ENCODE peak calls at places on chromosomes 13 and 19, in five cellular contexts. L is CD8-positive, alpha-beta memory T cell; G is uterus; N is colonic mucosa; M is cardiac muscle cell. B is an unnamed sample.

GRCh38 chr19:49468746-49469447 is 5.1 kb upstream of the FLT3LG start:
- DNase-seq in L (peak), N (peak), M (peak), G (peak), B (peak)

GRCh38 chr13:103287659-103288058 is 221.4 kb upstream of the SLC10A2 start:
- DNase-seq in L (no peak), G (no peak), M (peak), N (no peak), B (no peak)

GRCh38 chr19:35032356-35032865 is 2.1 kb downstream of the SCN1B start:
- DNase-seq in N (no peak), L (no peak), M (no peak), G (no peak), B (no peak)

GRCh38 chr13:44159633-44160279 is 213.9 kb upstream of the SERP2 start:
- DNase-seq in M (no peak), L (no peak), N (no peak), G (no peak), B (no peak)

GRCh38 chr19:35207391-35207871 is 21.1 kb downstream of the FAM187B start:
- DNase-seq in M (no peak), N (peak), G (no peak), L (peak), B (no peak)

GRCh38 chr13:60273971-60274370 is 110.2 kb upstream of the DIAPH3 start:
- DNase-seq in G (no peak), N (no peak), M (no peak), L (no peak), B (peak)

GRCh38 chr19:11435833-11436313 is 438 bp downstream of the PRKCSH start:
- DNase-seq in L (no peak), M (peak), G (no peak), N (peak), B (no peak)

GRCh38 chr19:5403968-5404640 is 51.1 kb upstream of the ZNRF4 start:
- DNase-seq in L (peak), N (peak), M (peak), G (peak), B (peak)

GRCh38 chr19:33096005-33096404 is 15.0 kb downstream of the GPATCH1 start:
- DNase-seq in G (no peak), L (no peak), M (no peak), N (no peak), B (no peak)

GRCh38 chr19:6744381-6745288 is 5.2 kb downstream of the TRIP10 start:
- DNase-seq in N (peak), L (no peak), M (peak), G (peak), B (no peak)

GRCh38 chr13:105579821-105580707 is 955.4 kb downstream of the EFNB2 start:
- DNase-seq in L (no peak), G (no peak), M (no peak), N (no peak), B (peak)

GRCh38 chr19:35083678-35084077 is 31.9 kb upstream of the FXYD3 start:
- DNase-seq in L (no peak), M (no peak), G (no peak), N (no peak), B (no peak)

GRCh38 chr13:78679329-78679728 is 20.4 kb upstream of the OBI1 start:
- DNase-seq in G (no peak), M (peak), N (no peak), L (no peak), B (no peak)

GRCh38 chr13:48808689-48809088 is 155.0 kb downstream of the CYSLTR2 start:
- DNase-seq in G (no peak), L (no peak), M (peak), N (no peak), B (no peak)

DNA sequence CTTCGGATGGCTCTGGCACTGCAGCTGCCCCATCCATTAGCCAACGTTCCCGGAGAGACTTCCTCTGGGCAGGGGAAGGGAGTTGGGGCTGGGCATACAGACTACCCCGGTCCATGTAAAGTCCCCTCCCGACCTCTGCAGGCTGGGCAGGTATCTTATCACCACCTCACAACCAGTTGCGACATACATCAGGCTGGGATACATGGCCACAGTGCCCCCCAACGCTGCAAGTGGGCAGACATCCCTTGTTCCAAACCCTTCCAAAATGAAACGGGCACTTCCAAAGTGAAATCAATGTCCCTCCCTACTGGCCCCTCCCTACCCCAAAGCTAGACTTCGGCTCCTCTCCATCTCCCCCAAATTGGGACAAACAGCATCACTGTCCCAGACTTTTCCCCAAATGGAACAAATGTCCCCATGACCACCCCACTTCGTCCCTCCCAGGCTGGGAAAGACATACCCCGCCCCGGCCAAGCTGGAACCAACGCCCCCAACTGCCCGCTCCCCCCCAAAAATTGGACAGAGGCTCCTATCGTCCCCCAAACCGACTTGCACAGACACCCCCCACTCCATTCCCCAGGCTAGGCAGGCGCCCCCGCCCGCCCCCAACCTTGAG is 5.0 kb downstream of the PALM3 start:
- DNase-seq in L (no peak), M (peak), N (no peak), G (no peak), B (no peak)
- H3K4me3 ChIP-seq in L (no peak), M (peak), N (no peak), G (peak), B (no peak)

GRCh38 chr13:112619730-112620639 is 32.0 kb upstream of the TUBGCP3 start:
- DNase-seq in M (peak), N (no peak), L (no peak), G (no peak), B (no peak)
- H3K4me3 ChIP-seq in M (peak), N (no peak), L (no peak), G (no peak), B (no peak)

GRCh38 chr19:17424743-17425365 is 5.0 kb downstream of the MVB12A start:
- DNase-seq in M (peak), N (peak), G (no peak), L (no peak), B (no peak)
- H3K4me3 ChIP-seq in M (peak), N (no peak), G (no peak), L (no peak), B (no peak)

GRCh38 chr19:4367781-4368127 is 24.4 kb downstream of the MPND start:
- DNase-seq in N (no peak), G (no peak), L (no peak), M (no peak), B (no peak)
- H3K4me3 ChIP-seq in N (no peak), G (no peak), L (no peak), M (no peak), B (no peak)

DNA sequence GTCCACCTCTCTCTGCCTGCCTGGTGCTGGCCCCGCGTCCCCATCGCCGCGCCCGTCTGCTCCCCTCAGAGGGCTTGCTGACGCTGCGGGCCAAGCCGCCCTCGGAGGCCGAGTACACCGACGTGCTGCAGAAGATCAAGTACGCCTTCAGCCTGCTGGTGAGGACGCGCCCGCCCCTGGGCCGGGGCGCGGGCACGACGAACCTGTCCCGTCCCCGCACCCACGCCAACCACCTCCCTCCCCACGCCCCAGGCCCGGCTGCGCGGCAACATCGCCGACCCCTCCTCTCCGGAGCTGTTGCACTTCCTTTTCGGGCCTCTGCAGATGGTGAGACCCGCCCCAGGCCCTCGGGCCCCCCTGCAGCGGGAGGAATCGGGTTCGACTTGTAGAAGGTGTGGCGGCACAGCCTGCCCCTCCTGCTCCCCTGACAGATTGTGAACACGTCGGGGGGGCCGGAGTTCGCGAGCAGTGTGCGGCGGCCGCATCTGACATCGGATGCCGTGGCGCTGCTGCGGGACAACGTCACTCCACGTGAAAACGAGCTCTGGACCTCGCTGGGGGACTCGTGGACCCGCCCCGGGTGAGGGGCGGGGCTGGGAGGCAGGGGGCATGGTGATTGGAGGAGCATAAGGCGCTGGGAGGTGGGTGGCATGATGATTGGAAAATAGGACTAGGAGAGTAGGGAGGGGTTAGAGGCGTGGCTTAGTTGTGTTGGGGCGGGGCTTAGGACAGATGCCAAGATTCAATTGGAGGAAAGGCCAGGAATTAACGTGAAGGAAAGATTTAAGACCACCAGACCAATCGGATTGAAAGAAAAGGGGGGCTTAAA is 6.6 kb downstream of the EPS8L1 start:
- DNase-seq in M (peak), G (no peak), L (peak), N (no peak), B (no peak)
- H3K4me3 ChIP-seq in M (peak), G (no peak), L (peak), N (no peak), B (no peak)

GRCh38 chr13:27622881-27623280 is 1.2 kb downstream of the POLR1D start:
- DNase-seq in L (no peak), M (no peak), N (no peak), G (no peak), B (no peak)

GRCh38 chr13:27621366-27622101 is at the start of gene POLR1D:
- DNase-seq in G (peak), M (peak), N (peak), L (peak), B (no peak)

GRCh38 chr13:27621116-27621365 is 651 bp upstream of the POLR1D start:
- DNase-seq in M (no peak), G (no peak), N (no peak), L (no peak), B (no peak)

GRCh38 chr13:27620377-27621115 is at the start of gene LNX2:
- DNase-seq in G (peak), N (peak), L (peak), M (peak), B (peak)

GRCh38 chr13:27622102-27622820 is 569 bp downstream of the POLR1D start:
- DNase-seq in G (no peak), M (no peak), N (no peak), L (no peak), B (no peak)
- H3K4me3 ChIP-seq in G (peak), M (peak), N (peak), L (peak), B (peak)

DNA sequence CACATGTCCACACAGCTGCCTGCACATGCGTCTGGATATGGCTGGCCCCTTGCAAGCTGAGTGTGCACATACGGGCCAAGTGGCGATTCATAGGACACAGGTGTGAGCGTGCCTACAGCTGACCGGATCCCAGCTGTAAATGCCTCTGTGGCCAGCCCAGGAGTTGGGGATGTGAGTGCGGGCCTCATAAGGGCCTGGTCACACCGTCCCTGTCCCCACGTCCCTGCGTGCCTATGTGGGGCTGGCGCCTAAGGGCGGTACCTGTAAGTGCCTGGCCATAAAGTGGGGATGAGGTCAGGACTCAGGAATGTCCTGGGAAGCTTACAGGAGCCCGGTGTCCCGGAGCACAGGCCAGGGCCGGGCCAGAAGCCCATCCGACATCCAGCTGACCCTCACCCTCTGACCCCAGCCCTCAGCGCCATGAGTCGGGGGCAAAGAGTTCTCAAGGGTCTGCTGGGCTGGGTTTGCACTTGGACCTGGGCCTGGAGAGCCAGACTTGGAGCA is 1.3 kb upstream of the ARHGAP45 start:
- DNase-seq in G (no peak), M (no peak), N (peak), L (no peak), B (peak)
- H3K4me3 ChIP-seq in G (no peak), M (no peak), N (peak), L (peak), B (no peak)

DNA sequence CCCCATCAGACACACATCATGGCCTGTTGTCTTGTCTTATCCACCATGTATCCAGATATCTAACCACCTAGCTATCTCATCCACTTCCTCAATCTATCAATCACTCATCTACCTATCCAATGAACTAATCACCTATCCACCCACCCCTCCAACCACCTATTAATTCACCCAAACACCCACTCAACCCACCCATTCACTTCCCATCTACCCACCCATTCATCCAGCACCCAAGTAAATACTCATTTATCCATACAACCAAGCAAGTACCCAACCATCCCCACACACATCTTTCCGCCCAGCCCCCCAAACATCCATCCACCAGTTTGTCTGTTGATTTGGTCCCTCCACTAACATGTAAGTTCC is 753 bp upstream of the WIZ start:
- DNase-seq in M (no peak), L (no peak), N (no peak), G (no peak), B (no peak)
- H3K4me3 ChIP-seq in M (no peak), L (peak), N (no peak), G (no peak), B (no peak)

GRCh38 chr19:50513746-50514345 is at the start of gene ASPDH:
- DNase-seq in G (no peak), N (no peak), M (no peak), L (no peak), B (no peak)
- H3K4me3 ChIP-seq in G (no peak), N (no peak), M (no peak), L (no peak), B (no peak)

B was measured in LNCaP clone FGC.